ENCODE peak calls at places on chromosomes 12 and 14, in eight cellular contexts. Z, X, J, C, B, Q, K and L are unnamed samples.

GRCh38 chr14:34498684-34499412 is 36.8 kb upstream of the SPTSSA start:
- DNase-seq in Z (peak), X (no peak), J (peak), C (no peak), B (no peak), Q (peak), K (no peak), L (no peak)

GRCh38 chr12:92199846-92200576 is 54.4 kb upstream of the BTG1 start:
- DNase-seq in Z (peak), X (no peak), J (no peak), C (no peak), B (no peak), Q (no peak), K (peak), L (no peak)

GRCh38 chr14:58428011-58428807 is 690 bp downstream of the KIAA0586 start:
- DNase-seq in Z (peak), X (no peak), J (peak), C (no peak), B (no peak), Q (peak), K (peak), L (no peak)

GRCh38 chr12:21054334-21054733 is 76.7 kb upstream of the SLCO1B1 start:
- DNase-seq in Z (no peak), X (no peak), J (no peak), C (no peak), B (no peak), Q (no peak), K (no peak), L (no peak)

GRCh38 chr14:77426396-77426795 is 3.1 kb upstream of the NOXRED1 start:
- DNase-seq in Z (no peak), X (no peak), J (no peak), C (no peak), B (no peak), Q (no peak), K (no peak), L (no peak)

GRCh38 chr12:92096346-92097136 is 49.1 kb downstream of the BTG1 start:
- DNase-seq in Z (peak), X (no peak), J (no peak), C (no peak), B (no peak), Q (no peak), K (no peak), L (no peak)

GRCh38 chr12:88218293-88218692 is 76.2 kb downstream of the TMTC3 start:
- DNase-seq in Z (no peak), X (no peak), J (no peak), C (no peak), B (no peak), Q (no peak), K (no peak), L (no peak)

GRCh38 chr12:7647071-7647470 is 18.6 kb downstream of the APOBEC1 start:
- DNase-seq in Z (no peak), X (no peak), J (no peak), C (no peak), B (no peak), Q (no peak), K (no peak), L (no peak)

GRCh38 chr14:61472025-61472672 is 150.8 kb downstream of the PRKCH start:
- DNase-seq in Z (no peak), X (no peak), J (no peak), C (no peak), B (peak), Q (peak), K (peak), L (peak)

GRCh38 chr12:75350413-75350812 is 15.9 kb downstream of the GLIPR1L1 start:
- DNase-seq in Z (no peak), X (no peak), J (no peak), C (no peak), B (no peak), Q (no peak), K (no peak), L (no peak)

GRCh38 chr12:116528498-116528897 is 30.7 kb upstream of the MAP1LC3B2 start:
- DNase-seq in Z (no peak), X (no peak), J (no peak), C (no peak), B (no peak), Q (no peak), K (no peak), L (no peak)

GRCh38 chr12:56884421-56884820 is 49.8 kb downstream of the SDR9C7 start:
- DNase-seq in Z (no peak), X (no peak), J (no peak), C (no peak), B (no peak), Q (no peak), K (peak), L (no peak)

GRCh38 chr14:25622752-25623151 is 572.8 kb upstream of the STXBP6 start:
- DNase-seq in Z (no peak), X (no peak), J (no peak), C (no peak), B (no peak), Q (no peak), K (no peak), L (no peak)

GRCh38 chr14:95488376-95489162 is 27.9 kb downstream of the SYNE3 start:
- DNase-seq in Z (no peak), X (no peak), J (no peak), C (no peak), B (peak), Q (no peak), K (peak), L (peak)

GRCh38 chr12:15853877-15854276 is 28.3 kb upstream of the STRAP start:
- DNase-seq in Z (no peak), X (no peak), J (no peak), C (no peak), B (no peak), Q (no peak), K (no peak), L (no peak)

GRCh38 chr14:75793806-75794205 is 132.8 kb downstream of the TTLL5 start:
- DNase-seq in Z (no peak), X (no peak), J (peak), C (no peak), B (no peak), Q (no peak), K (peak), L (no peak)

GRCh38 chr12:12275874-12276273 is 9.0 kb upstream of the LRP6 start:
- DNase-seq in Z (no peak), X (no peak), J (no peak), C (no peak), B (no peak), Q (no peak), K (no peak), L (no peak)

GRCh38 chr14:104382361-104383087 is 197.0 kb upstream of the C14orf180 start:
- DNase-seq in Z (no peak), X (peak), J (no peak), C (no peak), B (peak), Q (no peak), K (no peak), L (peak)

GRCh38 chr14:32077081-32078029 is at the start of gene ARHGAP5:
- DNase-seq in Z (peak), X (no peak), J (peak), C (peak), B (no peak), Q (peak), K (peak), L (peak)
- TF ChIP-seq CTCF in Z (peak), X (no peak), J (no peak), C (no peak), B (peak), Q (no peak), K (no peak), L (no peak)

GRCh38 chr12:128856035-128856790 is 2.9 kb downstream of the GLT1D1 start:
- DNase-seq in Z (no peak), X (no peak), J (no peak), C (no peak), B (no peak), Q (no peak), K (no peak), L (no peak)
- TF ChIP-seq CTCF in Z (no peak), X (no peak), J (no peak), C (no peak), B (no peak), Q (no peak), K (no peak), L (no peak)

GRCh38 chr12:39095636-39096330 is 190.4 kb upstream of the CPNE8 start:
- DNase-seq in Z (no peak), X (no peak), J (no peak), C (no peak), B (no peak), Q (peak), K (no peak), L (no peak)
- TF ChIP-seq CTCF in Z (peak), X (no peak), J (peak), C (no peak), B (no peak), Q (no peak), K (no peak), L (no peak)

DNA sequence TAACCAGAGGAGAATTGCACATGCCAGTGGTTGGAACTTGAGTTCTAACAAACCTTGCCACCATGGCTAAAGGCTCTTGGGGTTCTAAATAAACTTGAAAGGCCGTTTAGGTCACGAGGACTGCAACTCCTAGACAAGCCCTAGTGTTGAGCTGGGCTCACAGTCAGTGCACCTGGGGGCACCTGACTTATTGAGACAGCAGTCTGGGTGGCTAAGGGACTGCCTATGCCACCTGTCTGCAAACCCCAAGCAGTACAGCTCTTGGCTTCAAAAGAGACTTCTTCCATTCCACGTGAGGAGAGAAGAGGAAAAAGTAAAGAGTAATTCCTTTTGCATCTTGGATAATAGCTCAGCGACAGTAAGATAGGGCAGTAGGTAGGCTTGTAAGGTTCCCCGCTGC is 765.6 kb upstream of the FOXG1 start:
- DNase-seq in Z (no peak), X (no peak), J (peak), C (no peak), B (no peak), Q (no peak), K (no peak), L (no peak)
- TF ChIP-seq CTCF in Z (no peak), X (no peak), J (peak), C (no peak), B (no peak), Q (no peak), K (no peak), L (no peak)

DNA sequence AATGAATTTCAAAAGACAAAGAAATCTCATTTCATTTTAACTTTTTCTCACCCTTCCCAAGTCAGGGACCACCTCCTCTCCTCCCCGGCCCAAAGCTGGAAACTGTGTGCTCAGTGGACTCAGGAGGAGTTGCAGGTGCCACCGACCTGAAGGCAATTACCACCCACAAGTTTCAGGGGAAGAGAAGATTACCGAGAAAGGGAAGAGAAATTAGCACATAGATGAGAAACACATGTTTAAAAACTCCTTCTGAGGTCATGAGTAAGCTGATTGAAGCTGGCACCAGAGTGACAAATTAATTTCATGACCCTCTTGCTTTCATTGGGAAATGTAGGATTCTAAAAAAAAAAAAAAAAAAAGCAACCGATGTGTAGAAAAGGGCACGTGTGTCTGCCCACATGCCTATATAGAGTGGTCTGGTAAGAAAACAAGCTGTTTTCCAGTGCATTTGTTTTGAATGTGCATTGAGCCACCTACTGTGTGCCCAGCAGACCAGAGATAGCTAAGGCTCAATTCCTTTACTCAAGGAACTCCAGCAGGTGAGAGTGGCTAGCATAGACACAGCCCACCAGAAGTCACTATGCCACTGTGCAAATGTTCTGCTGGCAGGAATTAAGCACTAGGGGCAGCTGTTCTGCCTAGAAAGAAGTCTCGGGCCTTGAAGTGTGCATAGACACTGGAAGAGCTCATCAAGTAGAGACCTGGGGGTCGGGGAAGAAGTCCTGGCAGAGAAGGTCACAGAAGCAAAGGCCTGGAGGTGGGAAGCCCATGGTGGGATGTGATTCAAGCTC is 30.5 kb downstream of the DPF3 start:
- DNase-seq in Z (no peak), X (no peak), J (no peak), C (no peak), B (no peak), Q (no peak), K (peak), L (no peak)
- TF ChIP-seq CTCF in Z (no peak), X (no peak), J (no peak), C (no peak), B (no peak), Q (no peak), K (no peak), L (no peak)

GRCh38 chr14:92690171-92691011 is 58.0 kb downstream of the LGMN start:
- DNase-seq in Z (no peak), X (no peak), J (peak), C (peak), B (no peak), Q (peak), K (peak), L (no peak)
- TF ChIP-seq CTCF in Z (peak), X (peak), J (peak), C (no peak), B (peak), Q (peak), K (peak), L (peak)